ENCODE peak calls at places on chromosomes 6 and 20, in ten cellular contexts. O is MCF 10A, L is PC-3, P is body of pancreas, S is neural progenitor cell, I is GM06990, R is A549, J is choroid plexus epithelial cell, W is foreskin fibroblast, E is H9. A is an unnamed sample.

GRCh38 chr6:113668712-113669408 is 188.3 kb upstream of the MARCKS start:
- DNase-seq in O (no peak), L (peak), P (no peak), S (no peak), I (no peak), R (peak), J (no peak), W (no peak), E (no peak), A (no peak)

GRCh38 chr20:47677314-47678129 is 107.8 kb downstream of the SULF2 start:
- DNase-seq in O (peak), L (peak), P (peak), S (peak), I (peak), R (peak), J (peak), W (peak), E (peak), A (peak)

GRCh38 chr6:73817238-73817637 is 121.2 kb downstream of the CD109 start:
- DNase-seq in O (no peak), L (no peak), P (no peak), S (no peak), I (no peak), R (no peak), J (no peak), W (no peak), E (no peak), A (no peak)

GRCh38 chr6:84836366-84836765 is 72.0 kb upstream of the TBX18 start:
- DNase-seq in O (peak), L (no peak), P (no peak), S (no peak), I (no peak), R (no peak), J (no peak), W (no peak), E (no peak), A (peak)

GRCh38 chr6:123380257-123380656 is 256.5 kb downstream of the TRDN start:
- DNase-seq in O (peak), L (peak), P (no peak), S (peak), I (no peak), R (peak), J (peak), W (no peak), E (no peak), A (peak)

GRCh38 chr20:49384437-49385434 is 97.7 kb downstream of the KCNB1 start:
- DNase-seq in O (peak), L (peak), P (peak), S (peak), I (peak), R (peak), J (peak), W (peak), E (peak), A (peak)

GRCh38 chr6:125867483-125867935 is 76.7 kb downstream of the NCOA7 start:
- DNase-seq in O (peak), L (peak), P (no peak), S (peak), I (no peak), R (peak), J (peak), W (peak), E (peak), A (peak)

GRCh38 chr20:19560876-19561480 is 197.1 kb upstream of the RIN2 start:
- DNase-seq in O (no peak), L (no peak), P (no peak), S (no peak), I (no peak), R (no peak), J (peak), W (peak), E (no peak), A (no peak)

GRCh38 chr6:10414766-10415592 is at the start of gene TFAP2A:
- DNase-seq in O (peak), L (peak), P (no peak), S (peak), I (no peak), R (peak), J (no peak), W (peak), E (peak), A (peak)

GRCh38 chr6:81751388-81752083 is 945 bp downstream of the TENT5A start:
- DNase-seq in O (peak), L (peak), P (peak), S (peak), I (peak), R (peak), J (peak), W (peak), E (peak), A (peak)

GRCh38 chr6:134642217-134642616 is 307.7 kb downstream of the ALDH8A1 start:
- DNase-seq in O (no peak), L (no peak), P (no peak), S (no peak), I (no peak), R (no peak), J (no peak), W (peak), E (no peak), A (peak)

GRCh38 chr20:36314734-36315544 is 8.8 kb downstream of the DLGAP4 start:
- DNase-seq in O (no peak), L (no peak), P (no peak), S (no peak), I (no peak), R (peak), J (no peak), W (no peak), E (peak), A (no peak)

DNA sequence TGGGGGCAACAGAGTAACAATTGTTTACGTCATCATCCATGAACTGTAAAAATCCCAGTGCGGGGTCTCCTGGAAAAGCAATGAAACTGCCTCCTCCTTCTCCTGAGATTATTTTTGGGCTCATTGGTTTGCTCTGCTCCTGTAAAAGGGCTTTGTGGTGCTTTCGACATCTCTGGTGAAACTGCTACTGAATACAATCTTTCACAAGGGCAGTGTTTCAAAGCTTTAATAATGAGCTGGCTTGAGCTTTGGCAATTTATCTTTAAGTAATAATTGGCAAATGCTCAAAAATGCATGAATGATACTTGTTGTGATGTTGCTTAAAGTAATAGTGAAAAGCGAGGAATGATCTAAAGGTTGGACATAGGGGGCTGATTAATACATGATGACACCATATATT is 43.5 kb upstream of the ENPP1 start:
- DNase-seq in O (no peak), L (no peak), P (no peak), S (no peak), I (no peak), R (no peak), J (peak), W (peak), E (no peak), A (peak)
- TF ChIP-seq CTCF in O (no peak), L (no peak), P (no peak), S (no peak), I (no peak), R (no peak), J (no peak), W (no peak), E (no peak), A (no peak)

DNA sequence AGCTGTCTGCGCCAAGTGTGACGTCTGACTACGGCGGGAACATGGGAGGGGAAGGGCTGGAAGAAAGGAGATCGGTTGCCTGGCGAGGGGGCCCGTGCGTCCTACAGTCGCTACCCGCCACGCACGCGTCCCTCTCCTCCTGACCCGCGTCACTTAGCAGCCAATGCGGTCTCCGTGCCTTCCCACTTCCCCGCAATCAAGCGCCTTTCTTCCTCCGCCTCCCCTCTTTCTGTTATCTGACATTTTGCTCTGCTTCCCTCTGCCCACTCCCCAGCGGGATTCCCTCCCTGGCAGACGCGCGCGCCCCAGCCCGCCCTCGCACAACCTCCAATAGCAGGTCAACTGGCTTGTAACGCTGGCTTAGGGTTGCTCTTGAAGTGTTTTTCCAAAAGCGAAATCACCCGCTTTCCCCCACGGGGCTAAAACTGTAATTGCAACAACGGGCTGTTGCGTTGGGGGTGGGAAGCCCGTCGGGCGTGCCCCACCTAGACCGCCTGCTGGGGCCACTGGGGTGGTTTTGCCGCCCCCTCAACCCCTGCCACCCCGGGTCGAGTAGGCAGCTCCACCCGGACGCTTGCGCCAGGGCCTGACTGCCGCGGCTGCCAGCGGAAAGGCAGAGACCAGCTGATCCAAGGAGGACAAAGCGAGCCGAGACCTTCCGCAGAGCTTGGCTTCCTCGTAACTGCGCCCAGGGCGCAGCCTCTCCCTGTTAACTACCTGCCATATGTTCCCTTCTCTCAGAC is 6.2 kb upstream of the SOX4 start:
- DNase-seq in O (peak), L (peak), P (peak), S (peak), I (peak), R (peak), J (peak), W (peak), E (peak), A (peak)
- TF ChIP-seq CTCF in O (peak), L (no peak), P (peak), S (peak), I (peak), R (no peak), J (peak), W (peak), E (peak), A (peak)

DNA sequence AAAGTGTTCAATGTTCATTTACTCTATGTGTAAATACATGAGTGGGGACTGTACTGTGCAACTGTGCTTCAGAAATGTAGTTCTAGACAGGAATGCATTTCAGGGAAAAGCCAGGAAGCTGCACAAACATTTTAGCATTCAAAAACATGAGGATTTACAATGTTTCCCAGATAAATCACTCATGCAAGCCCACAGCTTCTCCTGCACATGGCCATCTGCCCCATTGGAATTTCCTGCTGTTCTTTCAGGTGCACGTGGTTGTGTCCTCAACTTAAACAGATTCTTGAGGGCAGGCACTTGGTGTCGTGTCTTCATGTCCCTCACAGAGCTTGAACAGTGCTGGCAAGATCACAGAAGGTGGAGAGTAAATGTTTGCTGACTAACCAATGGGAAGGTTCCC is 101.5 kb downstream of the UNC5CL start:
- DNase-seq in O (no peak), L (no peak), P (no peak), S (no peak), I (no peak), R (no peak), J (peak), W (no peak), E (no peak), A (no peak)
- TF ChIP-seq CTCF in O (no peak), L (no peak), P (no peak), S (no peak), I (no peak), R (no peak), J (no peak), W (no peak), E (no peak), A (no peak)

GRCh38 chr6:136288566-136289326 is 900 bp downstream of the BCLAF1 start:
- DNase-seq in O (peak), L (peak), P (peak), S (peak), I (no peak), R (peak), J (peak), W (peak), E (peak), A (peak)
- TF ChIP-seq CTCF in O (no peak), L (no peak), P (peak), S (peak), I (peak), R (no peak), J (peak), W (no peak), E (peak), A (peak)

GRCh38 chr20:61100489-61100888 is 151.6 kb upstream of the CDH4 start:
- DNase-seq in O (peak), L (no peak), P (no peak), S (no peak), I (no peak), R (no peak), J (no peak), W (no peak), E (no peak), A (peak)

GRCh38 chr20:61109221-61109805 is 142.7 kb upstream of the CDH4 start:
- DNase-seq in O (no peak), L (no peak), P (no peak), S (no peak), I (no peak), R (no peak), J (no peak), W (no peak), E (no peak), A (no peak)

GRCh38 chr20:61099786-61100185 is 152.3 kb upstream of the CDH4 start:
- DNase-seq in O (no peak), L (no peak), P (no peak), S (no peak), I (no peak), R (no peak), J (no peak), W (peak), E (no peak), A (no peak)

GRCh38 chr20:61105395-61105794 is 146.7 kb upstream of the CDH4 start:
- DNase-seq in O (no peak), L (no peak), P (no peak), S (no peak), I (no peak), R (no peak), J (no peak), W (no peak), E (no peak), A (no peak)
- TF ChIP-seq CTCF in O (no peak), L (no peak), P (no peak), S (no peak), I (no peak), R (no peak), J (no peak), W (no peak), E (no peak), A (no peak)

GRCh38 chr6:28983838-28984237 is 21.3 kb downstream of the ZNF311 start:
- DNase-seq in O (no peak), L (no peak), P (no peak), S (no peak), I (no peak), R (no peak), J (no peak), W (no peak), E (no peak), A (no peak)

GRCh38 chr6:28988536-28989415 is 16.3 kb downstream of the ZNF311 start:
- DNase-seq in O (no peak), L (no peak), P (peak), S (peak), I (peak), R (peak), J (peak), W (peak), E (peak), A (peak)

GRCh38 chr6:28981833-28982475 is 23.2 kb downstream of the ZNF311 start:
- DNase-seq in O (peak), L (peak), P (peak), S (peak), I (peak), R (peak), J (peak), W (peak), E (peak), A (peak)

GRCh38 chr6:28982476-28983266 is 22.4 kb downstream of the ZNF311 start:
- DNase-seq in O (peak), L (peak), P (peak), S (peak), I (no peak), R (peak), J (peak), W (peak), E (no peak), A (peak)

DNA sequence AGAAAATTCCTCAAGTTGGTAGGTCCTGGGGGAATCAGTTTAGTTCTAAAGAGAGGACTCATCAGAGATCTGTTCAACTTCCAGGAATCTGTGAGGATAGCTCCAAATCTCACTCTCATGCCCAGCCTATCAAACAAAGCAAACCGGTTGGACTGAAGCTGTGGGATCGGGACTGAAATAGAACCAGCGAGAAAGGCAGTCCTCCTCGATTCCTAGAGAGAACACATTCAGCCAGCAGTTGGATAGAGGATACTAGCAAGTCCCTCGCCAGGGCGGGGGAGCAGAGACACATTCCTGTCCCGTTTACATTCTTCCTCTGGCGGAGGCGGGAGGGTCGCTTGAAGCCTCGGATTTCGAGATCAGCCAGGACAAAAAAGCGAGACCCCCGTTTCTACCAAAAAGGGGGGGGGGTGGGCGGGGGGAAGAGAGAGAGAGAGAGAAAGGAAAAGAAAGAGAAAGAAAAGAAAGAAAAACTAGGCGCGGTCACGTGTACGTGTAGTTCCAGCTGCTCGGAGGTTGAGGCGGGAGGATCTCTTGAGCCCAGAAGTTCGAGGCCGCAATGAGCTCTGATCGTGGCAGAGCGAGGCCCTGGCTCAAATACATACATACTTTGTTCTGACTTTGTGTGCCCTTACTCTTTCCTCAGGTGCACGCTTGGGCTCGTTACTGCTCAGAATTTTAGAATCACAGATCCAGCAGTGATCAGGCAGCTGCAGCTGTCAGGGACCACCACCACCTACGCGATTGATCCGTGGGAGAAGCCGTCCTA is 19.5 kb downstream of the ZNF311 start:
- DNase-seq in O (peak), L (peak), P (peak), S (peak), I (no peak), R (peak), J (peak), W (peak), E (peak), A (peak)
- TF ChIP-seq CTCF in O (no peak), L (no peak), P (no peak), S (no peak), I (no peak), R (no peak), J (no peak), W (no peak), E (no peak), A (no peak)